ENCODE peak calls at places on chromosome 4, in nine cellular contexts. One of them, this sample, is unnamed.
A peak's percentile ranks its signal among the peaks of the same experiment; 100 is the strongest.

GRCh38 chr4:140239311-140239710 is 85.3 kb upstream of the MAML3 start:
- DNase-seq in GM23248: no peak
- DNase-seq in activated CD4-positive, alpha-beta T cell treated with anti-CD3 and anti-CD28 coated beads for 36 hours: no peak
- DNase-seq in colonic mucosa: no peak
- DNase-seq in NCI-H774: no peak
- DNase-seq in RPMI7951: no peak
- DNase-seq in foreskin fibroblast: peak; percentile 47
- DNase-seq in CD8-positive, alpha-beta T cell: no peak
- DNase-seq in psoas muscle: no peak
- DNase-seq in this sample: no peak

GRCh38 chr4:48854982-48855381 is 24.1 kb downstream of the OCIAD1 start:
- DNase-seq in NCI-H774: no peak
- DNase-seq in CD8-positive, alpha-beta T cell: no peak
- DNase-seq in activated CD4-positive, alpha-beta T cell treated with anti-CD3 and anti-CD28 coated beads for 36 hours: no peak
- DNase-seq in psoas muscle: no peak
- DNase-seq in GM23248: no peak
- DNase-seq in foreskin fibroblast: peak; percentile 12
- DNase-seq in colonic mucosa: no peak
- DNase-seq in RPMI7951: no peak
- DNase-seq in this sample: no peak

GRCh38 chr4:37555324-37555723 is 130.9 kb downstream of the RELL1 start:
- DNase-seq in CD8-positive, alpha-beta T cell: no peak
- DNase-seq in GM23248: peak; percentile 13
- DNase-seq in NCI-H774: no peak
- DNase-seq in RPMI7951: peak; percentile 3
- DNase-seq in foreskin fibroblast: no peak
- DNase-seq in colonic mucosa: no peak
- DNase-seq in psoas muscle: no peak
- DNase-seq in activated CD4-positive, alpha-beta T cell treated with anti-CD3 and anti-CD28 coated beads for 36 hours: no peak
- DNase-seq in this sample: no peak

GRCh38 chr4:141455651-141456050 is 180.7 kb upstream of the IL15 start:
- DNase-seq in foreskin fibroblast: peak; percentile 41
- DNase-seq in NCI-H774: no peak
- DNase-seq in GM23248: peak; percentile 43
- DNase-seq in activated CD4-positive, alpha-beta T cell treated with anti-CD3 and anti-CD28 coated beads for 36 hours: no peak
- DNase-seq in colonic mucosa: no peak
- DNase-seq in psoas muscle: no peak
- DNase-seq in CD8-positive, alpha-beta T cell: no peak
- DNase-seq in RPMI7951: no peak
- DNase-seq in this sample: no peak

GRCh38 chr4:47686294-47686872 is 151.5 kb downstream of the CORIN start:
- DNase-seq in RPMI7951: peak; percentile 29
- DNase-seq in CD8-positive, alpha-beta T cell: peak; percentile 65
- DNase-seq in activated CD4-positive, alpha-beta T cell treated with anti-CD3 and anti-CD28 coated beads for 36 hours: peak; percentile 84
- DNase-seq in foreskin fibroblast: peak; percentile 68
- DNase-seq in GM23248: peak; percentile 46
- DNase-seq in NCI-H774: no peak
- DNase-seq in colonic mucosa: peak; percentile 59
- DNase-seq in psoas muscle: peak; percentile 18
- DNase-seq in this sample: no peak

GRCh38 chr4:48902266-48902665 is 4.3 kb downstream of the OCIAD2 start:
- DNase-seq in psoas muscle: no peak
- DNase-seq in foreskin fibroblast: peak; percentile 64
- DNase-seq in CD8-positive, alpha-beta T cell: no peak
- DNase-seq in GM23248: peak; percentile 35
- DNase-seq in RPMI7951: peak; percentile 61
- DNase-seq in colonic mucosa: peak; percentile 49
- DNase-seq in activated CD4-positive, alpha-beta T cell treated with anti-CD3 and anti-CD28 coated beads for 36 hours: no peak
- DNase-seq in NCI-H774: no peak
- DNase-seq in this sample: no peak

GRCh38 chr4:130699004-130699403 is 1603.1 kb downstream of the C4orf33 start:
- DNase-seq in activated CD4-positive, alpha-beta T cell treated with anti-CD3 and anti-CD28 coated beads for 36 hours: no peak
- DNase-seq in NCI-H774: no peak
- DNase-seq in foreskin fibroblast: no peak
- DNase-seq in RPMI7951: no peak
- DNase-seq in colonic mucosa: no peak
- DNase-seq in psoas muscle: no peak
- DNase-seq in GM23248: no peak
- DNase-seq in CD8-positive, alpha-beta T cell: no peak
- DNase-seq in this sample: no peak

GRCh38 chr4:150972592-150972991 is 42.5 kb downstream of the LRBA start:
- DNase-seq in GM23248: no peak
- DNase-seq in foreskin fibroblast: no peak
- DNase-seq in psoas muscle: no peak
- DNase-seq in CD8-positive, alpha-beta T cell: no peak
- DNase-seq in NCI-H774: no peak
- DNase-seq in colonic mucosa: no peak
- DNase-seq in activated CD4-positive, alpha-beta T cell treated with anti-CD3 and anti-CD28 coated beads for 36 hours: no peak
- DNase-seq in RPMI7951: no peak
- DNase-seq in this sample: no peak

GRCh38 chr4:16133406-16133805 is 49.6 kb upstream of the PROM1 start:
- DNase-seq in RPMI7951: no peak
- DNase-seq in psoas muscle: no peak
- DNase-seq in colonic mucosa: no peak
- DNase-seq in activated CD4-positive, alpha-beta T cell treated with anti-CD3 and anti-CD28 coated beads for 36 hours: no peak
- DNase-seq in foreskin fibroblast: no peak
- DNase-seq in NCI-H774: no peak
- DNase-seq in CD8-positive, alpha-beta T cell: no peak
- DNase-seq in GM23248: no peak
- DNase-seq in this sample: no peak

GRCh38 chr4:160701671-160702070 is 1462.1 kb downstream of the FSTL5 start:
- DNase-seq in foreskin fibroblast: no peak
- DNase-seq in colonic mucosa: no peak
- DNase-seq in activated CD4-positive, alpha-beta T cell treated with anti-CD3 and anti-CD28 coated beads for 36 hours: no peak
- DNase-seq in psoas muscle: no peak
- DNase-seq in GM23248: no peak
- DNase-seq in NCI-H774: no peak
- DNase-seq in RPMI7951: no peak
- DNase-seq in CD8-positive, alpha-beta T cell: no peak
- DNase-seq in this sample: no peak

GRCh38 chr4:152605641-152606304 is 69.9 kb upstream of the FBXW7 start:
- DNase-seq in RPMI7951: peak; percentile 81
- DNase-seq in activated CD4-positive, alpha-beta T cell treated with anti-CD3 and anti-CD28 coated beads for 36 hours: no peak
- DNase-seq in GM23248: peak; percentile 88
- DNase-seq in foreskin fibroblast: peak; percentile 82
- DNase-seq in NCI-H774: no peak
- DNase-seq in colonic mucosa: no peak
- DNase-seq in CD8-positive, alpha-beta T cell: no peak
- DNase-seq in psoas muscle: no peak
- DNase-seq in this sample: no peak

GRCh38 chr4:127124919-127125318 is 507.8 kb upstream of the INTU start:
- DNase-seq in foreskin fibroblast: peak; percentile 25
- DNase-seq in GM23248: peak; percentile 40
- DNase-seq in NCI-H774: no peak
- DNase-seq in colonic mucosa: no peak
- DNase-seq in RPMI7951: peak; percentile 8
- DNase-seq in psoas muscle: no peak
- DNase-seq in CD8-positive, alpha-beta T cell: no peak
- DNase-seq in activated CD4-positive, alpha-beta T cell treated with anti-CD3 and anti-CD28 coated beads for 36 hours: no peak
- DNase-seq in this sample: no peak

GRCh38 chr4:168550071-168550766 is 53.4 kb downstream of the PALLD start:
- DNase-seq in psoas muscle: no peak
- DNase-seq in activated CD4-positive, alpha-beta T cell treated with anti-CD3 and anti-CD28 coated beads for 36 hours: no peak
- DNase-seq in NCI-H774: no peak
- DNase-seq in foreskin fibroblast: peak; percentile 63
- DNase-seq in CD8-positive, alpha-beta T cell: no peak
- DNase-seq in GM23248: peak; percentile 63
- DNase-seq in RPMI7951: peak; percentile 36
- DNase-seq in colonic mucosa: no peak
- DNase-seq in this sample: no peak

GRCh38 chr4:184826315-184827266 is 823 bp upstream of the ACSL1 start:
- DNase-seq in psoas muscle: peak; percentile 64
- DNase-seq in colonic mucosa: peak; percentile 44
- DNase-seq in activated CD4-positive, alpha-beta T cell treated with anti-CD3 and anti-CD28 coated beads for 36 hours: peak; percentile 71
- DNase-seq in CD8-positive, alpha-beta T cell: no peak
- DNase-seq in NCI-H774: peak; percentile 20
- DNase-seq in foreskin fibroblast: peak; percentile 59
- DNase-seq in RPMI7951: peak; percentile 35
- DNase-seq in GM23248: peak; percentile 53
- DNase-seq in this sample: no peak

GRCh38 chr4:112379306-112379705 is 82.1 kb downstream of the ALPK1 start:
- DNase-seq in foreskin fibroblast: peak; percentile 4
- DNase-seq in NCI-H774: no peak
- DNase-seq in GM23248: no peak
- DNase-seq in psoas muscle: no peak
- DNase-seq in colonic mucosa: no peak
- DNase-seq in RPMI7951: no peak
- DNase-seq in CD8-positive, alpha-beta T cell: no peak
- DNase-seq in activated CD4-positive, alpha-beta T cell treated with anti-CD3 and anti-CD28 coated beads for 36 hours: no peak
- DNase-seq in this sample: no peak

GRCh38 chr4:145709336-145709735 is 29.4 kb downstream of the C4orf51 start:
- DNase-seq in NCI-H774: peak; percentile 16
- DNase-seq in colonic mucosa: no peak
- DNase-seq in foreskin fibroblast: no peak
- DNase-seq in GM23248: no peak
- DNase-seq in RPMI7951: no peak
- DNase-seq in psoas muscle: no peak
- DNase-seq in CD8-positive, alpha-beta T cell: no peak
- DNase-seq in activated CD4-positive, alpha-beta T cell treated with anti-CD3 and anti-CD28 coated beads for 36 hours: no peak
- DNase-seq in this sample: no peak

GRCh38 chr4:157574606-157575005 is 354.1 kb downstream of the GRIA2 start:
- DNase-seq in RPMI7951: no peak
- DNase-seq in CD8-positive, alpha-beta T cell: no peak
- DNase-seq in GM23248: no peak
- DNase-seq in activated CD4-positive, alpha-beta T cell treated with anti-CD3 and anti-CD28 coated beads for 36 hours: no peak
- DNase-seq in colonic mucosa: no peak
- DNase-seq in NCI-H774: no peak
- DNase-seq in psoas muscle: no peak
- DNase-seq in foreskin fibroblast: no peak
- DNase-seq in this sample: no peak

GRCh38 chr4:75723117-75723801 is 1.1 kb upstream of the USO1 start:
- DNase-seq in GM23248: peak; percentile 90
- DNase-seq in colonic mucosa: no peak
- DNase-seq in foreskin fibroblast: peak; percentile 73
- DNase-seq in CD8-positive, alpha-beta T cell: no peak
- DNase-seq in NCI-H774: no peak
- DNase-seq in activated CD4-positive, alpha-beta T cell treated with anti-CD3 and anti-CD28 coated beads for 36 hours: peak; percentile 7
- DNase-seq in RPMI7951: peak; percentile 44
- DNase-seq in psoas muscle: no peak
- DNase-seq in this sample: no peak

GRCh38 chr4:119652978-119653377 is 24.4 kb upstream of the PDE5A start:
- DNase-seq in foreskin fibroblast: peak; percentile 79
- DNase-seq in activated CD4-positive, alpha-beta T cell treated with anti-CD3 and anti-CD28 coated beads for 36 hours: no peak
- DNase-seq in RPMI7951: no peak
- DNase-seq in NCI-H774: no peak
- DNase-seq in GM23248: peak; percentile 52
- DNase-seq in psoas muscle: no peak
- DNase-seq in CD8-positive, alpha-beta T cell: no peak
- DNase-seq in colonic mucosa: no peak
- DNase-seq in this sample: no peak

GRCh38 chr4:98572697-98573096 is 85.7 kb downstream of the TSPAN5 start:
- DNase-seq in foreskin fibroblast: peak; percentile 54
- DNase-seq in GM23248: no peak
- DNase-seq in colonic mucosa: no peak
- DNase-seq in CD8-positive, alpha-beta T cell: no peak
- DNase-seq in NCI-H774: peak; percentile 29
- DNase-seq in RPMI7951: no peak
- DNase-seq in activated CD4-positive, alpha-beta T cell treated with anti-CD3 and anti-CD28 coated beads for 36 hours: no peak
- DNase-seq in psoas muscle: no peak
- DNase-seq in this sample: no peak

GRCh38 chr4:120685756-120686278 is 236.7 kb downstream of the PRDM5 start:
- DNase-seq in activated CD4-positive, alpha-beta T cell treated with anti-CD3 and anti-CD28 coated beads for 36 hours: no peak
- DNase-seq in colonic mucosa: no peak
- DNase-seq in CD8-positive, alpha-beta T cell: no peak
- DNase-seq in psoas muscle: no peak
- DNase-seq in foreskin fibroblast: peak; percentile 12
- DNase-seq in RPMI7951: no peak
- DNase-seq in GM23248: peak; percentile 43
- DNase-seq in NCI-H774: no peak
- DNase-seq in this sample: no peak

GRCh38 chr4:113169368-113169767 is 119.9 kb downstream of the ANK2 start:
- DNase-seq in RPMI7951: no peak
- DNase-seq in psoas muscle: no peak
- DNase-seq in NCI-H774: no peak
- DNase-seq in foreskin fibroblast: no peak
- DNase-seq in CD8-positive, alpha-beta T cell: no peak
- DNase-seq in activated CD4-positive, alpha-beta T cell treated with anti-CD3 and anti-CD28 coated beads for 36 hours: no peak
- DNase-seq in GM23248: no peak
- DNase-seq in colonic mucosa: no peak
- DNase-seq in this sample: no peak

GRCh38 chr4:150117094-150117493 is 38.8 kb downstream of the DCLK2 start:
- DNase-seq in RPMI7951: peak; percentile 37
- DNase-seq in NCI-H774: no peak
- DNase-seq in activated CD4-positive, alpha-beta T cell treated with anti-CD3 and anti-CD28 coated beads for 36 hours: no peak
- DNase-seq in foreskin fibroblast: peak; percentile 67
- DNase-seq in psoas muscle: no peak
- DNase-seq in GM23248: peak; percentile 47
- DNase-seq in CD8-positive, alpha-beta T cell: no peak
- DNase-seq in colonic mucosa: no peak
- DNase-seq in this sample: no peak

GRCh38 chr4:80271806-80272205 is 5.3 kb downstream of the FGF5 start:
- DNase-seq in colonic mucosa: no peak
- DNase-seq in foreskin fibroblast: peak; percentile 62
- DNase-seq in activated CD4-positive, alpha-beta T cell treated with anti-CD3 and anti-CD28 coated beads for 36 hours: no peak
- DNase-seq in psoas muscle: no peak
- DNase-seq in RPMI7951: no peak
- DNase-seq in GM23248: peak; percentile 47
- DNase-seq in NCI-H774: no peak
- DNase-seq in CD8-positive, alpha-beta T cell: no peak
- DNase-seq in this sample: no peak

GRCh38 chr4:44996276-44996845 is 270.0 kb upstream of the GNPDA2 start:
- DNase-seq in colonic mucosa: no peak
- DNase-seq in NCI-H774: no peak
- DNase-seq in activated CD4-positive, alpha-beta T cell treated with anti-CD3 and anti-CD28 coated beads for 36 hours: no peak
- DNase-seq in foreskin fibroblast: no peak
- DNase-seq in CD8-positive, alpha-beta T cell: no peak
- DNase-seq in GM23248: no peak
- DNase-seq in psoas muscle: no peak
- DNase-seq in RPMI7951: no peak
- DNase-seq in this sample: peak; percentile 46

GRCh38 chr4:73434311-73434710 is 1.7 kb upstream of the AFP start:
- DNase-seq in GM23248: peak; percentile 47
- DNase-seq in NCI-H774: no peak
- DNase-seq in psoas muscle: no peak
- DNase-seq in CD8-positive, alpha-beta T cell: no peak
- DNase-seq in RPMI7951: peak; percentile 11
- DNase-seq in foreskin fibroblast: peak; percentile 19
- DNase-seq in activated CD4-positive, alpha-beta T cell treated with anti-CD3 and anti-CD28 coated beads for 36 hours: no peak
- DNase-seq in colonic mucosa: no peak
- DNase-seq in this sample: no peak

GRCh38 chr4:119286377-119287002 is 35.4 kb downstream of the FABP2 start:
- DNase-seq in NCI-H774: no peak
- DNase-seq in RPMI7951: peak; percentile 59
- DNase-seq in psoas muscle: no peak
- DNase-seq in foreskin fibroblast: peak; percentile 73
- DNase-seq in CD8-positive, alpha-beta T cell: no peak
- DNase-seq in activated CD4-positive, alpha-beta T cell treated with anti-CD3 and anti-CD28 coated beads for 36 hours: peak; percentile 47
- DNase-seq in colonic mucosa: no peak
- DNase-seq in GM23248: peak; percentile 83
- DNase-seq in this sample: no peak

GRCh38 chr4:44150091-44150576 is 298.5 kb downstream of the KCTD8 start:
- DNase-seq in foreskin fibroblast: peak; percentile 1
- DNase-seq in CD8-positive, alpha-beta T cell: no peak
- DNase-seq in NCI-H774: no peak
- DNase-seq in colonic mucosa: no peak
- DNase-seq in psoas muscle: no peak
- DNase-seq in activated CD4-positive, alpha-beta T cell treated with anti-CD3 and anti-CD28 coated beads for 36 hours: no peak
- DNase-seq in RPMI7951: no peak
- DNase-seq in GM23248: no peak
- DNase-seq in this sample: no peak

This sample was measured in ureter.